ENCODE peak calls at places on chromosomes 2 and 18, in eight cellular contexts. One of them, this sample, is unnamed. For H3K4me1, the result is how much of the 10 kb centered on the place peaks cover.

GRCh38 chr2:159114835-159115234 is 146.4 kb downstream of the TANC1 start:
- DNase-seq in esophagus squamous epithelium: no peak
- DNase-seq in Peyer's patch: no peak
- DNase-seq in HCT116: no peak
- DNase-seq in astrocyte: no peak
- DNase-seq in hepatocyte: no peak
- DNase-seq in tibial artery: no peak
- DNase-seq in prostate gland: peak
- DNase-seq in this sample: no peak

GRCh38 chr2:164710252-164710633 is 89.0 kb upstream of the GRB14 start:
- DNase-seq in esophagus squamous epithelium: no peak
- DNase-seq in Peyer's patch: no peak
- DNase-seq in HCT116: no peak
- DNase-seq in astrocyte: peak
- DNase-seq in hepatocyte: peak
- DNase-seq in tibial artery: no peak
- DNase-seq in prostate gland: no peak
- DNase-seq in this sample: no peak

GRCh38 chr2:171436307-171436706 is 2.3 kb downstream of the DCAF17 start:
- DNase-seq in esophagus squamous epithelium: no peak
- DNase-seq in Peyer's patch: no peak
- DNase-seq in HCT116: no peak
- DNase-seq in astrocyte: peak
- DNase-seq in hepatocyte: no peak
- DNase-seq in tibial artery: no peak
- DNase-seq in prostate gland: no peak
- DNase-seq in this sample: no peak

GRCh38 chr2:240555541-240556250 is 2.1 kb downstream of the ANKMY1 start:
- DNase-seq in esophagus squamous epithelium: no peak
- DNase-seq in Peyer's patch: no peak
- DNase-seq in HCT116: no peak
- DNase-seq in astrocyte: no peak
- DNase-seq in hepatocyte: no peak
- DNase-seq in tibial artery: no peak
- DNase-seq in prostate gland: peak
- DNase-seq in this sample: no peak

GRCh38 chr2:165443524-165443923 is 26.0 kb upstream of the CSRNP3 start:
- DNase-seq in esophagus squamous epithelium: no peak
- DNase-seq in Peyer's patch: no peak
- DNase-seq in HCT116: no peak
- DNase-seq in astrocyte: no peak
- DNase-seq in hepatocyte: no peak
- DNase-seq in tibial artery: no peak
- DNase-seq in prostate gland: no peak
- DNase-seq in this sample: no peak

GRCh38 chr2:219252900-219253752 is at the start of gene TUBA4B:
- DNase-seq in esophagus squamous epithelium: no peak
- DNase-seq in Peyer's patch: peak
- DNase-seq in HCT116: no peak
- DNase-seq in astrocyte: peak
- DNase-seq in hepatocyte: peak
- DNase-seq in tibial artery: peak
- DNase-seq in prostate gland: no peak
- DNase-seq in this sample: no peak

GRCh38 chr2:80303825-80304521 is 579 bp downstream of the LRRTM1 start:
- DNase-seq in esophagus squamous epithelium: no peak
- DNase-seq in Peyer's patch: no peak
- DNase-seq in HCT116: no peak
- DNase-seq in astrocyte: no peak
- DNase-seq in hepatocyte: no peak
- DNase-seq in tibial artery: no peak
- DNase-seq in prostate gland: no peak
- DNase-seq in this sample: peak

GRCh38 chr2:187912956-187913355 is 358.7 kb upstream of the TFPI start:
- DNase-seq in esophagus squamous epithelium: no peak
- DNase-seq in Peyer's patch: no peak
- DNase-seq in HCT116: no peak
- DNase-seq in astrocyte: no peak
- DNase-seq in hepatocyte: no peak
- DNase-seq in tibial artery: no peak
- DNase-seq in prostate gland: no peak
- DNase-seq in this sample: no peak

GRCh38 chr2:216740557-216741222 is 45.3 kb upstream of the IGFBP5 start:
- DNase-seq in esophagus squamous epithelium: no peak
- DNase-seq in Peyer's patch: no peak
- DNase-seq in HCT116: no peak
- DNase-seq in astrocyte: peak
- DNase-seq in hepatocyte: peak
- DNase-seq in tibial artery: no peak
- DNase-seq in prostate gland: no peak
- DNase-seq in this sample: no peak

GRCh38 chr2:181070119-181070833 is 89.9 kb downstream of the UBE2E3 start:
- DNase-seq in esophagus squamous epithelium: no peak
- DNase-seq in Peyer's patch: no peak
- DNase-seq in HCT116: peak
- DNase-seq in astrocyte: peak
- DNase-seq in hepatocyte: peak
- DNase-seq in tibial artery: no peak
- DNase-seq in prostate gland: no peak
- DNase-seq in this sample: no peak

GRCh38 chr2:79721966-79722365 is 209.1 kb downstream of the CTNNA2 start:
- DNase-seq in esophagus squamous epithelium: no peak
- DNase-seq in Peyer's patch: no peak
- DNase-seq in HCT116: no peak
- DNase-seq in astrocyte: peak
- DNase-seq in hepatocyte: no peak
- DNase-seq in tibial artery: no peak
- DNase-seq in prostate gland: no peak
- DNase-seq in this sample: no peak

GRCh38 chr18:22194151-22194598 is 24.8 kb downstream of the GATA6 start:
- DNase-seq in esophagus squamous epithelium: no peak
- DNase-seq in Peyer's patch: peak
- DNase-seq in HCT116: no peak
- DNase-seq in astrocyte: no peak
- DNase-seq in hepatocyte: peak
- DNase-seq in tibial artery: no peak
- DNase-seq in prostate gland: no peak
- DNase-seq in this sample: peak

GRCh38 chr2:235747868-235748144 is 254.0 kb downstream of the AGAP1 start:
- DNase-seq in esophagus squamous epithelium: no peak
- DNase-seq in Peyer's patch: no peak
- DNase-seq in HCT116: no peak
- DNase-seq in astrocyte: no peak
- DNase-seq in hepatocyte: no peak
- DNase-seq in tibial artery: no peak
- DNase-seq in prostate gland: peak
- DNase-seq in this sample: no peak

GRCh38 chr2:3480352-3481010 is 38.9 kb downstream of the ADI1 start:
- DNase-seq in esophagus squamous epithelium: no peak
- DNase-seq in Peyer's patch: peak
- DNase-seq in HCT116: no peak
- DNase-seq in astrocyte: no peak
- DNase-seq in hepatocyte: peak
- DNase-seq in tibial artery: no peak
- DNase-seq in prostate gland: no peak
- DNase-seq in this sample: no peak

GRCh38 chr2:3479430-3480320 is 39.7 kb downstream of the ADI1 start:
- DNase-seq in esophagus squamous epithelium: no peak
- DNase-seq in Peyer's patch: no peak
- DNase-seq in HCT116: no peak
- DNase-seq in astrocyte: no peak
- DNase-seq in hepatocyte: no peak
- DNase-seq in tibial artery: no peak
- DNase-seq in prostate gland: no peak
- DNase-seq in this sample: peak

GRCh38 chr2:3481736-3482362 is 37.5 kb downstream of the ADI1 start:
- DNase-seq in esophagus squamous epithelium: no peak
- DNase-seq in Peyer's patch: peak
- DNase-seq in HCT116: no peak
- DNase-seq in astrocyte: no peak
- DNase-seq in hepatocyte: no peak
- DNase-seq in tibial artery: peak
- DNase-seq in prostate gland: no peak
- DNase-seq in this sample: peak

GRCh38 chr2:3482363-3482821 is 36.9 kb downstream of the ADI1 start:
- DNase-seq in esophagus squamous epithelium: no peak
- DNase-seq in Peyer's patch: peak
- DNase-seq in HCT116: no peak
- DNase-seq in astrocyte: no peak
- DNase-seq in hepatocyte: no peak
- DNase-seq in tibial artery: peak
- DNase-seq in prostate gland: no peak
- DNase-seq in this sample: peak

DNA sequence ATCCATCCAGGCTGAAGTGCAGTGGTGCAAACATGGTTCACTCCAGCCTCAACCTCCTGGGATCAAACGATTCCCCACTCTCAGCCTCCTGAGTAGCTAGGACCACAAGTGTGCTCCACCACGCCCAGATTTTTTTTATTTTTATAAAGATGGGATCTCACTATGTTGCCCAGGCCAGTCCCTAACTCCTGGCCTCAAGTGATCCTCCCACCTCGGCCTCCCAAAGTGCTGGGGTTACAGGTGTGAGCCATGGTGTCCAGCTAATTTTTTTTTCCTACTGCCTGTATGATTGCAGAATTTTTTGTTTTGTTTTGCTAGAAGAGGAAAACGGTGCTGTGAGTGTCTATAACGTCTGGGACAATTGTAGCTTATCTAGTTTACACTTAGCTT is 38.3 kb downstream of the ADI1 start:
- DNase-seq in esophagus squamous epithelium: no peak
- DNase-seq in Peyer's patch: no peak
- DNase-seq in HCT116: no peak
- DNase-seq in astrocyte: no peak
- DNase-seq in hepatocyte: no peak
- DNase-seq in tibial artery: no peak
- DNase-seq in prostate gland: no peak
- DNase-seq in this sample: no peak
- H3K4me3 ChIP-seq in esophagus squamous epithelium: no peak
- H3K4me3 ChIP-seq in Peyer's patch: no peak
- H3K4me3 ChIP-seq in HCT116: no peak
- H3K4me3 ChIP-seq in astrocyte: no peak
- H3K4me3 ChIP-seq in hepatocyte: no peak
- H3K4me3 ChIP-seq in tibial artery: no peak
- H3K4me3 ChIP-seq in prostate gland: no peak
- H3K4me3 ChIP-seq in this sample: no peak

GRCh38 chr2:66000888-66001287 is 434.0 kb upstream of the MEIS1 start:
- DNase-seq in esophagus squamous epithelium: no peak
- DNase-seq in Peyer's patch: no peak
- DNase-seq in HCT116: no peak
- DNase-seq in astrocyte: no peak
- DNase-seq in hepatocyte: no peak
- DNase-seq in tibial artery: no peak
- DNase-seq in prostate gland: no peak
- DNase-seq in this sample: no peak

GRCh38 chr2:65999103-65999502 is 435.8 kb upstream of the MEIS1 start:
- DNase-seq in esophagus squamous epithelium: no peak
- DNase-seq in Peyer's patch: no peak
- DNase-seq in HCT116: no peak
- DNase-seq in astrocyte: no peak
- DNase-seq in hepatocyte: no peak
- DNase-seq in tibial artery: no peak
- DNase-seq in prostate gland: no peak
- DNase-seq in this sample: no peak

GRCh38 chr2:66001538-66001937 is 433.4 kb upstream of the MEIS1 start:
- DNase-seq in esophagus squamous epithelium: no peak
- DNase-seq in Peyer's patch: no peak
- DNase-seq in HCT116: no peak
- DNase-seq in astrocyte: no peak
- DNase-seq in hepatocyte: no peak
- DNase-seq in tibial artery: no peak
- DNase-seq in prostate gland: no peak
- DNase-seq in this sample: no peak

GRCh38 chr2:65997941-65998340 is 437.0 kb upstream of the MEIS1 start:
- DNase-seq in esophagus squamous epithelium: no peak
- DNase-seq in Peyer's patch: no peak
- DNase-seq in HCT116: no peak
- DNase-seq in astrocyte: no peak
- DNase-seq in hepatocyte: no peak
- DNase-seq in tibial artery: no peak
- DNase-seq in prostate gland: no peak
- DNase-seq in this sample: no peak

GRCh38 chr2:65999790-66000189 is 435.1 kb upstream of the MEIS1 start:
- DNase-seq in esophagus squamous epithelium: no peak
- DNase-seq in Peyer's patch: no peak
- DNase-seq in HCT116: no peak
- DNase-seq in astrocyte: no peak
- DNase-seq in hepatocyte: no peak
- DNase-seq in tibial artery: no peak
- DNase-seq in prostate gland: no peak
- DNase-seq in this sample: no peak
- TF ChIP-seq CTCF in esophagus squamous epithelium: no peak
- TF ChIP-seq CTCF in Peyer's patch: no peak
- TF ChIP-seq CTCF in HCT116: peak
- TF ChIP-seq CTCF in astrocyte: peak
- TF ChIP-seq CTCF in hepatocyte: no peak
- TF ChIP-seq CTCF in tibial artery: no peak
- TF ChIP-seq CTCF in prostate gland: no peak
- TF ChIP-seq CTCF in this sample: no peak

GRCh38 chr2:42758341-42758740 is 5.6 kb downstream of the OXER1 start:
- DNase-seq in esophagus squamous epithelium: no peak
- DNase-seq in Peyer's patch: no peak
- DNase-seq in HCT116: no peak
- DNase-seq in astrocyte: no peak
- DNase-seq in hepatocyte: no peak
- DNase-seq in tibial artery: no peak
- DNase-seq in prostate gland: no peak
- DNase-seq in this sample: no peak
- H3K4me1 ChIP-seq in esophagus squamous epithelium: under half
- H3K4me1 ChIP-seq in Peyer's patch: under half
- H3K4me1 ChIP-seq in HCT116: under half
- H3K4me1 ChIP-seq in astrocyte: under half
- H3K4me1 ChIP-seq in hepatocyte: under half
- H3K4me1 ChIP-seq in tibial artery: under half
- H3K4me1 ChIP-seq in prostate gland: under half
- H3K4me1 ChIP-seq in this sample: under half

DNA sequence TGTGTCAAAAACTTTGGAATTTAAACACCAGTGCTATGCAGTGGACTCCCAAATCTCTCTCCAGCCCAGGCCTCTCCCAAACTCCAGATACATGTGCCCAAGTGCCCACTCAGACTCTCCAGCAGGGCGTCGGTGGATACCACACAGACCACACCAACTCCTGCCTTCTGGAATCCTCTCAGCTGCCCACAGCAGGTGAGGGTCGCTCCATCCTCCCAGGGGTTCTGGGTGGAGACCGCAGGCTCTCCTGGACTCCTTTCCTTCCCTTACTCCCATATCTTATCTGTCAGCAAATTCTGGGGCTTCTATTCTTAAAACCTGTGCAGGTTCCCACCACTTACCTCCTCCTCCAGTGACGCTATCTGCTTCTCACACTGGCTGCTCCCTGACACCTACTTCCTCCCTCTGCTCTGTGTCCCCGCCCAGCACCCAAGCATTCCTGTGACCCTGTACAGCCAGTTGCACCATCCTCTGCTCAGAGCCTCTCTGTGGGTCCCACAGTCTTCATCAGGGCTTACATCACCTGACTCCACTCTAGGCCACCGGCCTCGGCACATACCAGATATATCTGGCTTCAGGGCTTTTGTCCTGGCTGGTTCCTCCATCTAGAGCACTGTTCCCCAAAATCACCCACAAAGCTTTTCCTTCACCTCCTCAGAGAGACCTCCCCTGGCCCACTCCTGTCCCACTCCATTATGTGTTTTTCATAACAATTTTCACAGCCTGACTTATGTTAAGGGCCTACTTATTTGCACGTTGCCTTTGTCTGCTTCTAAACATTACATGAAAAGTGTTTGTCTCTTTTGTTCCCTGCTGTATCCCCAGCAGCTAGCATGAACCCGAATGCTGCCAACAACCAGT is 2.6 kb upstream of the IMP4 start:
- DNase-seq in esophagus squamous epithelium: no peak
- DNase-seq in Peyer's patch: no peak
- DNase-seq in HCT116: no peak
- DNase-seq in astrocyte: no peak
- DNase-seq in hepatocyte: peak
- DNase-seq in tibial artery: no peak
- DNase-seq in prostate gland: no peak
- DNase-seq in this sample: no peak
- H3K4me3 ChIP-seq in esophagus squamous epithelium: no peak
- H3K4me3 ChIP-seq in Peyer's patch: no peak
- H3K4me3 ChIP-seq in HCT116: no peak
- H3K4me3 ChIP-seq in astrocyte: no peak
- H3K4me3 ChIP-seq in hepatocyte: no peak
- H3K4me3 ChIP-seq in tibial artery: no peak
- H3K4me3 ChIP-seq in prostate gland: no peak
- H3K4me3 ChIP-seq in this sample: no peak